ENCODE peak calls at places on chromosomes 16 and 17, in four cellular contexts. One of them, this sample, is unnamed.

GRCh38 chr16:87661561-87661960 is 59.3 kb downstream of the JPH3 start:
- DNase-seq in GM23248: peak
- DNase-seq in mesenchymal stem cell: peak
- DNase-seq in PC-3: peak
- DNase-seq in this sample: no peak

GRCh38 chr17:55344514-55344997 is 77.1 kb downstream of the MMD start:
- DNase-seq in PC-3: no peak
- DNase-seq in mesenchymal stem cell: no peak
- DNase-seq in GM23248: no peak
- DNase-seq in this sample: no peak

GRCh38 chr17:9643611-9644010 is 1.7 kb upstream of the USP43 start:
- DNase-seq in PC-3: no peak
- DNase-seq in GM23248: peak
- DNase-seq in mesenchymal stem cell: no peak
- DNase-seq in this sample: no peak

GRCh38 chr17:21036361-21036881 is 6.4 kb downstream of the USP22 start:
- DNase-seq in PC-3: no peak
- DNase-seq in GM23248: peak
- DNase-seq in mesenchymal stem cell: peak
- DNase-seq in this sample: no peak

GRCh38 chr16:6753553-6753952 is 579.1 kb upstream of the RBFOX1 start:
- DNase-seq in PC-3: no peak
- DNase-seq in GM23248: no peak
- DNase-seq in mesenchymal stem cell: no peak
- DNase-seq in this sample: no peak

GRCh38 chr17:77356109-77356689 is 215.4 kb downstream of the SEC14L1 start:
- DNase-seq in GM23248: peak
- DNase-seq in mesenchymal stem cell: no peak
- DNase-seq in PC-3: peak
- DNase-seq in this sample: no peak

GRCh38 chr17:60598001-60598736 is 1.8 kb upstream of the PPM1D start:
- DNase-seq in mesenchymal stem cell: no peak
- DNase-seq in GM23248: no peak
- DNase-seq in PC-3: no peak
- DNase-seq in this sample: no peak

GRCh38 chr16:57916735-57917450 is 54.0 kb downstream of the CNGB1 start:
- DNase-seq in mesenchymal stem cell: no peak
- DNase-seq in GM23248: no peak
- DNase-seq in PC-3: peak
- DNase-seq in this sample: peak

GRCh38 chr17:48994548-48995331 is 2.4 kb upstream of the IGF2BP1 start:
- DNase-seq in PC-3: no peak
- DNase-seq in mesenchymal stem cell: no peak
- DNase-seq in GM23248: no peak
- DNase-seq in this sample: no peak

GRCh38 chr16:20327444-20328041 is at the start of gene GP2:
- DNase-seq in mesenchymal stem cell: no peak
- DNase-seq in GM23248: no peak
- DNase-seq in PC-3: no peak
- DNase-seq in this sample: no peak

GRCh38 chr17:2214047-2214717 is 89.4 kb downstream of the SMG6 start:
- DNase-seq in PC-3: no peak
- DNase-seq in mesenchymal stem cell: peak
- DNase-seq in GM23248: peak
- DNase-seq in this sample: peak

GRCh38 chr16:80990577-80990976 is 16.1 kb downstream of the CMC2 start:
- DNase-seq in PC-3: no peak
- DNase-seq in GM23248: no peak
- DNase-seq in mesenchymal stem cell: no peak
- DNase-seq in this sample: no peak

GRCh38 chr17:75113798-75114551 is 4.2 kb downstream of the ARMC7 start:
- DNase-seq in PC-3: peak
- DNase-seq in mesenchymal stem cell: peak
- DNase-seq in GM23248: peak
- DNase-seq in this sample: peak

GRCh38 chr16:49855822-49856740 is at the start of gene ZNF423:
- DNase-seq in mesenchymal stem cell: peak
- DNase-seq in PC-3: no peak
- DNase-seq in GM23248: peak
- DNase-seq in this sample: peak

GRCh38 chr16:2447920-2448583 is 11.9 kb upstream of the TEDC2 start:
- DNase-seq in PC-3: no peak
- DNase-seq in mesenchymal stem cell: peak
- DNase-seq in GM23248: peak
- DNase-seq in this sample: no peak

GRCh38 chr17:17681744-17682292 is 560 bp downstream of the RAI1 start:
- DNase-seq in mesenchymal stem cell: no peak
- DNase-seq in GM23248: peak
- DNase-seq in PC-3: peak
- DNase-seq in this sample: peak

GRCh38 chr16:1057252-1057932 is 15.2 kb upstream of the SSTR5 start:
- DNase-seq in PC-3: peak
- DNase-seq in mesenchymal stem cell: no peak
- DNase-seq in GM23248: peak
- DNase-seq in this sample: no peak

GRCh38 chr16:82630688-82631087 is 3.9 kb downstream of the CDH13 start:
- DNase-seq in GM23248: peak
- DNase-seq in PC-3: peak
- DNase-seq in mesenchymal stem cell: peak
- DNase-seq in this sample: no peak

GRCh38 chr16:82627811-82628339 is 1.1 kb downstream of the CDH13 start:
- DNase-seq in mesenchymal stem cell: peak
- DNase-seq in GM23248: peak
- DNase-seq in PC-3: peak
- DNase-seq in this sample: peak

GRCh38 chr16:82628741-82629140 is 2.0 kb downstream of the CDH13 start:
- DNase-seq in PC-3: no peak
- DNase-seq in mesenchymal stem cell: peak
- DNase-seq in GM23248: no peak
- DNase-seq in this sample: no peak

GRCh38 chr16:82630219-82630618 is 3.5 kb downstream of the CDH13 start:
- DNase-seq in mesenchymal stem cell: peak
- DNase-seq in PC-3: peak
- DNase-seq in GM23248: peak
- DNase-seq in this sample: no peak

DNA sequence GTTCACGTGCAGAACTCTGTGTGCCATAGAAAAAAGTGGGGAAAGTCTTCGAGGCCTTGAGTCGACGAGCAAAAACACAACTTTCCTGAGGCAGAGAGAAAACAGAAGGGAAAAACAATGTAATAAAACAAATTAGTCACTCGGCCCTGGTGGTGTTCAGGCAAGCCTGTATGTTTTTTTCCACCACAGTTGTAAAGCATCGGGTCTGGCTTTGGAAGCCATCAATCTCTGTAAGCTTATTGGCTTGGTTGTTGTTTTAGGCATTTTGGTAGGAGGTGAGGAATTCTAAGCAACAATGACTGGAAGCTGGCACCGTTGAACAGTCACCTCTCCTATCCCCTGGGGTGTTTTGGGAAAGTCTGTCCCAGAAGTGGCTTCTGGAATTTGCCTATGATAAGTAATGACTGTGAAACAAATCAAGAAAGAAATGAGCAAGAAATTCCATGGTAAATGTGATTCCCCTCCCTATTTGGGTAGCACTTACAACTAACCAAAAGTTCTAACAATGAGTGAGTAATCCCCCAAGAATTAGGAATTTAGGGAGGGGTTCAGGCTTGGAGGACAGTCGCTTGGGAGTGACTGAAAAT is 2.8 kb downstream of the CDH13 start:
- DNase-seq in GM23248: peak
- DNase-seq in mesenchymal stem cell: peak
- DNase-seq in PC-3: peak
- DNase-seq in this sample: no peak
- H3K9ac ChIP-seq in GM23248: peak
- H3K9ac ChIP-seq in mesenchymal stem cell: peak
- H3K9ac ChIP-seq in PC-3: peak
- H3K9ac ChIP-seq in this sample: no peak

GRCh38 chr16:72300892-72301291 is 128.9 kb upstream of the PMFBP1 start:
- DNase-seq in PC-3: no peak
- DNase-seq in GM23248: no peak
- DNase-seq in mesenchymal stem cell: no peak
- DNase-seq in this sample: no peak
- H3K9ac ChIP-seq in PC-3: no peak
- H3K9ac ChIP-seq in GM23248: no peak
- H3K9ac ChIP-seq in mesenchymal stem cell: no peak
- H3K9ac ChIP-seq in this sample: no peak

GRCh38 chr17:40224707-40225092 is 5.6 kb downstream of the WIPF2 start:
- DNase-seq in GM23248: peak
- DNase-seq in mesenchymal stem cell: no peak
- DNase-seq in PC-3: no peak
- DNase-seq in this sample: no peak
- H3K9ac ChIP-seq in GM23248: peak
- H3K9ac ChIP-seq in mesenchymal stem cell: peak
- H3K9ac ChIP-seq in PC-3: no peak
- H3K9ac ChIP-seq in this sample: no peak

GRCh38 chr16:84648595-84649510 is 542 bp downstream of the KLHL36 start:
- DNase-seq in GM23248: peak
- DNase-seq in PC-3: peak
- DNase-seq in mesenchymal stem cell: peak
- DNase-seq in this sample: peak
- H3K9ac ChIP-seq in GM23248: peak
- H3K9ac ChIP-seq in PC-3: peak
- H3K9ac ChIP-seq in mesenchymal stem cell: peak
- H3K9ac ChIP-seq in this sample: peak

GRCh38 chr17:1177099-1177996 is 2.4 kb downstream of the ABR start:
- DNase-seq in PC-3: peak
- DNase-seq in GM23248: peak
- DNase-seq in mesenchymal stem cell: no peak
- DNase-seq in this sample: no peak

GRCh38 chr17:1180958-1181768 is 1.4 kb upstream of the ABR start:
- DNase-seq in GM23248: no peak
- DNase-seq in mesenchymal stem cell: no peak
- DNase-seq in PC-3: no peak
- DNase-seq in this sample: no peak

GRCh38 chr17:1180434-1180742 is 607 bp upstream of the ABR start:
- DNase-seq in GM23248: no peak
- DNase-seq in mesenchymal stem cell: no peak
- DNase-seq in PC-3: no peak
- DNase-seq in this sample: no peak

GRCh38 chr17:1179635-1180433 is at the start of gene ABR:
- DNase-seq in mesenchymal stem cell: peak
- DNase-seq in GM23248: peak
- DNase-seq in PC-3: no peak
- DNase-seq in this sample: no peak

DNA sequence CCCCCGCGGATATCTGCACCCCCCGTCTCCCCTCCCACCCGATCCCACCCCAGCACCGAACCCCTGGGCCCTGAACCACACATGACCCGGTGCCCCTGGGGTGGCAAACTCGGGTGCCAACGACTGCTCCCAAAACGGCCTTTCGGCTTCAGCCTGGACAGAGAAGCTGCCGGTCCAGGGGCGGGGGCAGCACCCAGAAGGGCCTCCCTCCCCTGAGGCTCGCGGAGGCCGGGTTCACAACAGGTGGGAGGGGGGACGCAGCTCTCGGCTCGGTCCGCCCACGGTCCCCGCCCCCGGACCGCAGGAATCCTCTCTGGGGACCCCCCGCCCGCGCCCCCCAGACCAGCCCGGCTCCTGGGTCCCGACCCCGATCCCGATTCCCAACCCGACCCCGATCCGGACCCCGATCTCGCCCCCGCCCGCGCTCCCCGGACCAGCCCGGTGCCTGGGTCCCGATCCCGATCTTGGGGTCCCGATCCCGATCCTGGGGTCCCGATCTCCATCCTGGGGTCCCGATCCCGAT is 608 bp downstream of the ABR start:
- DNase-seq in GM23248: peak
- DNase-seq in PC-3: no peak
- DNase-seq in mesenchymal stem cell: no peak
- DNase-seq in this sample: no peak
- H3K9ac ChIP-seq in GM23248: peak
- H3K9ac ChIP-seq in PC-3: peak
- H3K9ac ChIP-seq in mesenchymal stem cell: peak
- H3K9ac ChIP-seq in this sample: no peak

GRCh38 chr16:83954577-83955016 is 1.6 kb downstream of the OSGIN1 start:
- DNase-seq in mesenchymal stem cell: peak
- DNase-seq in GM23248: peak
- DNase-seq in PC-3: peak
- DNase-seq in this sample: peak
- H3K9ac ChIP-seq in mesenchymal stem cell: peak
- H3K9ac ChIP-seq in GM23248: no peak
- H3K9ac ChIP-seq in PC-3: no peak
- H3K9ac ChIP-seq in this sample: no peak

GRCh38 chr17:65053354-65053881 is 3.1 kb downstream of the GNA13 start:
- DNase-seq in mesenchymal stem cell: no peak
- DNase-seq in GM23248: no peak
- DNase-seq in PC-3: no peak
- DNase-seq in this sample: no peak

GRCh38 chr17:65055708-65056638 is 567 bp downstream of the GNA13 start:
- DNase-seq in GM23248: peak
- DNase-seq in mesenchymal stem cell: peak
- DNase-seq in PC-3: peak
- DNase-seq in this sample: peak

GRCh38 chr17:65052585-65052984 is 4.0 kb downstream of the GNA13 start:
- DNase-seq in GM23248: no peak
- DNase-seq in PC-3: no peak
- DNase-seq in mesenchymal stem cell: no peak
- DNase-seq in this sample: no peak

GRCh38 chr17:65055280-65055707 is 1.2 kb downstream of the GNA13 start:
- DNase-seq in mesenchymal stem cell: no peak
- DNase-seq in GM23248: no peak
- DNase-seq in PC-3: no peak
- DNase-seq in this sample: no peak

DNA sequence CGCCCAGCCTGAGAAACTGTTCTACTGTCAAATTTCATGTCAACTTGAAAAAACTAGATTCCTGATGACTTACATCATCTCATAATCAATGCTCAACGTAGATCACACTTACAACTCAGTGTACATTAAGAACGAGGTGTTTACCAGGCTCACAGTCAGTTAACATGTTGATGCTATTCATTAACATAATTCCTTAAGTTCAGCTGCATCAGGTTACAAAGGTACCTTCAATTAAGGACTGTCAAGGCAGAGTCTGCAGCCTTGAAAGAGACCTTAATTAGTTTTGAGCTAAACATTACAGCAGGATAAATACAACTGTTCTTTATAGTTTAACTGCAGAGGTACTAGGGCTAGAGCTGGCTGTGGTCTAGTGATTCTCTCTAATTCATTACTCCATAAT is 1.9 kb downstream of the GNA13 start:
- DNase-seq in GM23248: peak
- DNase-seq in mesenchymal stem cell: no peak
- DNase-seq in PC-3: peak
- DNase-seq in this sample: no peak
- H3K9ac ChIP-seq in GM23248: no peak
- H3K9ac ChIP-seq in mesenchymal stem cell: peak
- H3K9ac ChIP-seq in PC-3: no peak
- H3K9ac ChIP-seq in this sample: peak

DNA sequence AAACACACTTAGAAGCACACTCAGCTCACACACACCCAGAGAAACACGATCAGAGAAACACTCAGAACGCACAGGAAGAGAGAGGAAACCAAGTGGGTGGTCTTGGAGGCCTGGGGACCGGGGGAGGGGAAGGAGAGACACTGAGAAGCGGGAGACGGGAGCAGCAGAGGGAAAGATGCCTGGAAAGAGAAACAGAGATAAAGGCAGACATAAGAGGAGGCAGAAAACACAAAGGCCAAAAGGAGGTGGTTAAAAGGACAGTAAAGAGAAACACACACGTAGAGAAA is 1.3 kb downstream of the TMEM98 start:
- DNase-seq in GM23248: peak
- DNase-seq in mesenchymal stem cell: peak
- DNase-seq in PC-3: no peak
- DNase-seq in this sample: no peak
- H3K9ac ChIP-seq in GM23248: peak
- H3K9ac ChIP-seq in mesenchymal stem cell: peak
- H3K9ac ChIP-seq in PC-3: no peak
- H3K9ac ChIP-seq in this sample: no peak